ENCODE peak calls at places on chromosomes 11 and 22, in eight cellular contexts. One of them, this sample, is unnamed.

GRCh38 chr11:31913985-31914384 is 102.9 kb upstream of the PAX6 start:
- DNase-seq in astrocyte of the spinal cord: no peak
- DNase-seq in NCI-H146: no peak
- DNase-seq in amygdala: no peak
- DNase-seq in activated CD4-positive, alpha-beta memory T cell treated with anti-CD3 and anti-CD28 coated beads, Interleukin-2, amount 10 ng/mL, durations not matched to agents 7 days and 5 days: no peak
- DNase-seq in T1000: no peak
- DNase-seq in left colon: no peak
- DNase-seq in heart left ventricle: no peak
- DNase-seq in this sample: no peak

GRCh38 chr11:27281740-27282139 is 81.3 kb downstream of the CCDC34 start:
- DNase-seq in astrocyte of the spinal cord: no peak
- DNase-seq in T1000: no peak
- DNase-seq in heart left ventricle: no peak
- DNase-seq in amygdala: no peak
- DNase-seq in NCI-H146: no peak
- DNase-seq in left colon: no peak
- DNase-seq in activated CD4-positive, alpha-beta memory T cell treated with anti-CD3 and anti-CD28 coated beads, Interleukin-2, amount 10 ng/mL, durations not matched to agents 7 days and 5 days: no peak
- DNase-seq in this sample: no peak

GRCh38 chr22:29385748-29386147 is 2.6 kb downstream of the AP1B1 start:
- DNase-seq in astrocyte of the spinal cord: no peak
- DNase-seq in amygdala: no peak
- DNase-seq in heart left ventricle: no peak
- DNase-seq in T1000: no peak
- DNase-seq in NCI-H146: no peak
- DNase-seq in activated CD4-positive, alpha-beta memory T cell treated with anti-CD3 and anti-CD28 coated beads, Interleukin-2, amount 10 ng/mL, durations not matched to agents 7 days and 5 days: no peak
- DNase-seq in left colon: no peak
- DNase-seq in this sample: peak; percentile 53

GRCh38 chr11:68439355-68440065 is 21.0 kb upstream of the PPP6R3 start:
- DNase-seq in NCI-H146: no peak
- DNase-seq in activated CD4-positive, alpha-beta memory T cell treated with anti-CD3 and anti-CD28 coated beads, Interleukin-2, amount 10 ng/mL, durations not matched to agents 7 days and 5 days: no peak
- DNase-seq in T1000: no peak
- DNase-seq in left colon: no peak
- DNase-seq in heart left ventricle: no peak
- DNase-seq in astrocyte of the spinal cord: no peak
- DNase-seq in amygdala: no peak
- DNase-seq in this sample: no peak

GRCh38 chr22:36493690-36494110 is 12.3 kb upstream of the TXN2 start:
- DNase-seq in left colon: peak; percentile 31
- DNase-seq in amygdala: no peak
- DNase-seq in NCI-H146: no peak
- DNase-seq in T1000: no peak
- DNase-seq in astrocyte of the spinal cord: no peak
- DNase-seq in activated CD4-positive, alpha-beta memory T cell treated with anti-CD3 and anti-CD28 coated beads, Interleukin-2, amount 10 ng/mL, durations not matched to agents 7 days and 5 days: no peak
- DNase-seq in heart left ventricle: no peak
- DNase-seq in this sample: no peak

GRCh38 chr11:64834031-64834722 is 10.3 kb downstream of the CDC42BPG start:
- DNase-seq in left colon: no peak
- DNase-seq in amygdala: no peak
- DNase-seq in T1000: no peak
- DNase-seq in astrocyte of the spinal cord: no peak
- DNase-seq in activated CD4-positive, alpha-beta memory T cell treated with anti-CD3 and anti-CD28 coated beads, Interleukin-2, amount 10 ng/mL, durations not matched to agents 7 days and 5 days: no peak
- DNase-seq in NCI-H146: no peak
- DNase-seq in heart left ventricle: no peak
- DNase-seq in this sample: no peak

GRCh38 chr11:10908215-10908990 is 50.5 kb upstream of the ZBED5 start:
- DNase-seq in left colon: no peak
- DNase-seq in NCI-H146: no peak
- DNase-seq in heart left ventricle: no peak
- DNase-seq in astrocyte of the spinal cord: peak; percentile 93
- DNase-seq in amygdala: no peak
- DNase-seq in T1000: peak; percentile 55
- DNase-seq in activated CD4-positive, alpha-beta memory T cell treated with anti-CD3 and anti-CD28 coated beads, Interleukin-2, amount 10 ng/mL, durations not matched to agents 7 days and 5 days: no peak
- DNase-seq in this sample: peak; percentile 64

GRCh38 chr11:1830119-1830499 is 4.7 kb upstream of the SYT8 start:
- DNase-seq in heart left ventricle: peak; percentile 42
- DNase-seq in astrocyte of the spinal cord: peak; percentile 63
- DNase-seq in left colon: no peak
- DNase-seq in NCI-H146: no peak
- DNase-seq in amygdala: no peak
- DNase-seq in T1000: no peak
- DNase-seq in activated CD4-positive, alpha-beta memory T cell treated with anti-CD3 and anti-CD28 coated beads, Interleukin-2, amount 10 ng/mL, durations not matched to agents 7 days and 5 days: no peak
- DNase-seq in this sample: no peak

GRCh38 chr11:111001091-111001430 is 244.5 kb upstream of the POU2AF2 start:
- DNase-seq in NCI-H146: no peak
- DNase-seq in heart left ventricle: no peak
- DNase-seq in amygdala: no peak
- DNase-seq in left colon: no peak
- DNase-seq in astrocyte of the spinal cord: no peak
- DNase-seq in activated CD4-positive, alpha-beta memory T cell treated with anti-CD3 and anti-CD28 coated beads, Interleukin-2, amount 10 ng/mL, durations not matched to agents 7 days and 5 days: no peak
- DNase-seq in T1000: no peak
- DNase-seq in this sample: no peak

GRCh38 chr22:32281092-32281491 is 25.9 kb upstream of the SLC5A4 start:
- DNase-seq in activated CD4-positive, alpha-beta memory T cell treated with anti-CD3 and anti-CD28 coated beads, Interleukin-2, amount 10 ng/mL, durations not matched to agents 7 days and 5 days: no peak
- DNase-seq in heart left ventricle: no peak
- DNase-seq in T1000: no peak
- DNase-seq in NCI-H146: no peak
- DNase-seq in left colon: no peak
- DNase-seq in amygdala: no peak
- DNase-seq in astrocyte of the spinal cord: peak; percentile 65
- DNase-seq in this sample: no peak

GRCh38 chr11:73217131-73217809 is 811 bp upstream of the P2RY2 start:
- DNase-seq in activated CD4-positive, alpha-beta memory T cell treated with anti-CD3 and anti-CD28 coated beads, Interleukin-2, amount 10 ng/mL, durations not matched to agents 7 days and 5 days: no peak
- DNase-seq in T1000: no peak
- DNase-seq in heart left ventricle: no peak
- DNase-seq in astrocyte of the spinal cord: no peak
- DNase-seq in amygdala: no peak
- DNase-seq in NCI-H146: no peak
- DNase-seq in left colon: no peak
- DNase-seq in this sample: peak; percentile 62

This sample was measured in body of pancreas.